ENCODE peak calls at places on chromosomes 1 and 21, in eight cellular contexts. One of them, this sample, is unnamed.

GRCh38 chr21:41927727-41928409 is 25.9 kb downstream of the C2CD2 start:
- DNase-seq in ovary: no peak
- DNase-seq in brain microvascular endothelial cell: no peak
- DNase-seq in ACHN: no peak
- DNase-seq in psoas muscle: no peak
- DNase-seq in cardiac fibroblast: no peak
- DNase-seq in T47D: no peak
- DNase-seq in RWPE1: no peak
- DNase-seq in this sample: no peak

GRCh38 chr1:110420023-110420662 is 12.6 kb upstream of the LAMTOR5 start:
- DNase-seq in ovary: no peak
- DNase-seq in brain microvascular endothelial cell: no peak
- DNase-seq in ACHN: no peak
- DNase-seq in psoas muscle: no peak
- DNase-seq in cardiac fibroblast: no peak
- DNase-seq in T47D: no peak
- DNase-seq in RWPE1: no peak
- DNase-seq in this sample: no peak

GRCh38 chr1:234433563-234434285 is 45.3 kb downstream of the TARBP1 start:
- DNase-seq in ovary: no peak
- DNase-seq in brain microvascular endothelial cell: peak
- DNase-seq in ACHN: no peak
- DNase-seq in psoas muscle: no peak
- DNase-seq in cardiac fibroblast: peak
- DNase-seq in T47D: no peak
- DNase-seq in RWPE1: peak
- DNase-seq in this sample: peak

GRCh38 chr1:44565265-44565750 is 109.0 kb downstream of the TMEM53 start:
- DNase-seq in ovary: no peak
- DNase-seq in brain microvascular endothelial cell: no peak
- DNase-seq in ACHN: no peak
- DNase-seq in psoas muscle: no peak
- DNase-seq in cardiac fibroblast: no peak
- DNase-seq in T47D: no peak
- DNase-seq in RWPE1: no peak
- DNase-seq in this sample: no peak

GRCh38 chr1:155324717-155325595 is 4.3 kb downstream of the RUSC1 start:
- DNase-seq in ovary: peak
- DNase-seq in brain microvascular endothelial cell: peak
- DNase-seq in ACHN: peak
- DNase-seq in psoas muscle: peak
- DNase-seq in cardiac fibroblast: peak
- DNase-seq in T47D: peak
- DNase-seq in RWPE1: peak
- DNase-seq in this sample: peak

GRCh38 chr21:40840441-40840840 is 6.5 kb downstream of the DSCAM start:
- DNase-seq in ovary: no peak
- DNase-seq in brain microvascular endothelial cell: no peak
- DNase-seq in ACHN: no peak
- DNase-seq in psoas muscle: no peak
- DNase-seq in cardiac fibroblast: no peak
- DNase-seq in T47D: no peak
- DNase-seq in RWPE1: peak
- DNase-seq in this sample: peak

GRCh38 chr1:227449051-227449450 is 114.3 kb upstream of the ZNF678 start:
- DNase-seq in ovary: no peak
- DNase-seq in brain microvascular endothelial cell: no peak
- DNase-seq in ACHN: peak
- DNase-seq in psoas muscle: no peak
- DNase-seq in cardiac fibroblast: peak
- DNase-seq in T47D: no peak
- DNase-seq in RWPE1: peak
- DNase-seq in this sample: no peak

GRCh38 chr1:46205794-46206193 is 2.7 kb downstream of the LURAP1 start:
- DNase-seq in ovary: no peak
- DNase-seq in brain microvascular endothelial cell: no peak
- DNase-seq in ACHN: no peak
- DNase-seq in psoas muscle: no peak
- DNase-seq in cardiac fibroblast: no peak
- DNase-seq in T47D: no peak
- DNase-seq in RWPE1: no peak
- DNase-seq in this sample: no peak

GRCh38 chr1:54581621-54582035 is 33.6 kb downstream of the ACOT11 start:
- DNase-seq in ovary: peak
- DNase-seq in brain microvascular endothelial cell: peak
- DNase-seq in ACHN: peak
- DNase-seq in psoas muscle: peak
- DNase-seq in cardiac fibroblast: peak
- DNase-seq in T47D: peak
- DNase-seq in RWPE1: peak
- DNase-seq in this sample: peak

GRCh38 chr1:99707535-99708142 is 58.8 kb downstream of the FRRS1 start:
- DNase-seq in ovary: peak
- DNase-seq in brain microvascular endothelial cell: peak
- DNase-seq in ACHN: peak
- DNase-seq in psoas muscle: peak
- DNase-seq in cardiac fibroblast: peak
- DNase-seq in T47D: peak
- DNase-seq in RWPE1: peak
- DNase-seq in this sample: peak

GRCh38 chr1:27428316-27429028 is 36.0 kb downstream of the GPR3 start:
- DNase-seq in ovary: no peak
- DNase-seq in brain microvascular endothelial cell: no peak
- DNase-seq in ACHN: no peak
- DNase-seq in psoas muscle: peak
- DNase-seq in cardiac fibroblast: no peak
- DNase-seq in T47D: no peak
- DNase-seq in RWPE1: no peak
- DNase-seq in this sample: peak

GRCh38 chr21:46559291-46559983 is 45.4 kb downstream of the S100B start:
- DNase-seq in ovary: peak
- DNase-seq in brain microvascular endothelial cell: no peak
- DNase-seq in ACHN: no peak
- DNase-seq in psoas muscle: no peak
- DNase-seq in cardiac fibroblast: no peak
- DNase-seq in T47D: no peak
- DNase-seq in RWPE1: no peak
- DNase-seq in this sample: no peak

GRCh38 chr1:44316231-44316759 is 38.8 kb downstream of the ERI3 start:
- DNase-seq in ovary: no peak
- DNase-seq in brain microvascular endothelial cell: peak
- DNase-seq in ACHN: peak
- DNase-seq in psoas muscle: no peak
- DNase-seq in cardiac fibroblast: no peak
- DNase-seq in T47D: no peak
- DNase-seq in RWPE1: no peak
- DNase-seq in this sample: no peak

This sample was measured in adipocyte.